ENCODE peak calls at places on chromosomes 2 and 18, in six cellular contexts. One of them, this sample, is unnamed.

GRCh38 chr2:217899231-217900009 is 103.4 kb downstream of the TNS1 start:
- DNase-seq in lung microvascular endothelial cell: peak
- DNase-seq in left ventricle myocardium superior: peak
- DNase-seq in RCC 7860: peak
- DNase-seq in GOT3: no peak
- DNase-seq in H54: peak
- DNase-seq in this sample: peak

GRCh38 chr18:56199580-56200320 is 438.6 kb downstream of the TXNL1 start:
- DNase-seq in lung microvascular endothelial cell: peak
- DNase-seq in left ventricle myocardium superior: no peak
- DNase-seq in RCC 7860: no peak
- DNase-seq in GOT3: no peak
- DNase-seq in H54: no peak
- DNase-seq in this sample: no peak

GRCh38 chr2:142037051-142037450 is 93.8 kb downstream of the LRP1B start:
- DNase-seq in lung microvascular endothelial cell: no peak
- DNase-seq in left ventricle myocardium superior: no peak
- DNase-seq in RCC 7860: no peak
- DNase-seq in GOT3: no peak
- DNase-seq in H54: no peak
- DNase-seq in this sample: peak

GRCh38 chr2:28751956-28752607 is 452 bp downstream of the PPP1CB start:
- DNase-seq in lung microvascular endothelial cell: peak
- DNase-seq in left ventricle myocardium superior: no peak
- DNase-seq in RCC 7860: no peak
- DNase-seq in GOT3: peak
- DNase-seq in H54: peak
- DNase-seq in this sample: no peak

GRCh38 chr2:99957724-99958123 is 184.7 kb downstream of the AFF3 start:
- DNase-seq in lung microvascular endothelial cell: no peak
- DNase-seq in left ventricle myocardium superior: no peak
- DNase-seq in RCC 7860: peak
- DNase-seq in GOT3: no peak
- DNase-seq in H54: no peak
- DNase-seq in this sample: no peak

GRCh38 chr2:172208881-172209325 is 106.2 kb upstream of the DLX2 start:
- DNase-seq in lung microvascular endothelial cell: peak
- DNase-seq in left ventricle myocardium superior: no peak
- DNase-seq in RCC 7860: peak
- DNase-seq in GOT3: no peak
- DNase-seq in H54: no peak
- DNase-seq in this sample: peak

GRCh38 chr2:63861220-63861822 is 19.6 kb downstream of the UGP2 start:
- DNase-seq in lung microvascular endothelial cell: peak
- DNase-seq in left ventricle myocardium superior: no peak
- DNase-seq in RCC 7860: no peak
- DNase-seq in GOT3: no peak
- DNase-seq in H54: no peak
- DNase-seq in this sample: peak

GRCh38 chr18:79528846-79529245 is 133.1 kb downstream of the NFATC1 start:
- DNase-seq in lung microvascular endothelial cell: peak
- DNase-seq in left ventricle myocardium superior: no peak
- DNase-seq in RCC 7860: peak
- DNase-seq in GOT3: no peak
- DNase-seq in H54: peak
- DNase-seq in this sample: peak

GRCh38 chr2:142974288-142975024 is 97.0 kb downstream of the KYNU start:
- DNase-seq in lung microvascular endothelial cell: peak
- DNase-seq in left ventricle myocardium superior: no peak
- DNase-seq in RCC 7860: no peak
- DNase-seq in GOT3: no peak
- DNase-seq in H54: no peak
- DNase-seq in this sample: peak

GRCh38 chr2:17605691-17606090 is 65.2 kb downstream of the VSNL1 start:
- DNase-seq in lung microvascular endothelial cell: no peak
- DNase-seq in left ventricle myocardium superior: no peak
- DNase-seq in RCC 7860: no peak
- DNase-seq in GOT3: no peak
- DNase-seq in H54: no peak
- DNase-seq in this sample: peak